ENCODE peak calls at places on chromosome 6, in five cellular contexts. P is GM13977; I is CD4-positive, alpha-beta T cell; R is type B pancreatic cell; E is thoracic aorta. Q is an unnamed sample.

GRCh38 chr6:16793828-16794412 is 32.7 kb upstream of the ATXN1 start:
- DNase-seq in R (no peak), I (no peak), E (no peak), P (no peak), Q (no peak)

GRCh38 chr6:56475736-56476457 is 166.8 kb downstream of the DST start:
- DNase-seq in R (no peak), I (no peak), E (no peak), P (no peak), Q (no peak)

GRCh38 chr6:45074423-45074822 is 253.7 kb upstream of the RUNX2 start:
- DNase-seq in I (no peak), P (no peak), E (no peak), R (no peak), Q (no peak)

GRCh38 chr6:30926644-30927043 is 5.3 kb downstream of the SFTA2 start:
- DNase-seq in I (no peak), P (no peak), E (no peak), R (no peak), Q (no peak)

GRCh38 chr6:327538-328183 is 35.4 kb downstream of the DUSP22 start:
- DNase-seq in P (no peak), E (no peak), I (no peak), R (no peak), Q (no peak)

GRCh38 chr6:19465760-19466159 is 371.4 kb upstream of the ID4 start:
- DNase-seq in P (no peak), R (no peak), I (no peak), E (no peak), Q (no peak)

GRCh38 chr6:93644611-93645010 is 225.3 kb upstream of the EPHA7 start:
- DNase-seq in R (no peak), P (no peak), I (no peak), E (no peak), Q (no peak)

GRCh38 chr6:36352477-36353157 is 15.9 kb upstream of the BNIP5 start:
- DNase-seq in I (no peak), P (no peak), R (no peak), E (no peak), Q (no peak)

GRCh38 chr6:159110013-159110412 is 59.2 kb upstream of the FNDC1 start:
- DNase-seq in E (no peak), R (peak), I (no peak), P (no peak), Q (no peak)

GRCh38 chr6:166488081-166488685 is 98.3 kb downstream of the RAMACL start:
- DNase-seq in E (no peak), P (peak), I (peak), R (no peak), Q (peak)

GRCh38 chr6:68400396-68400795 is 234.7 kb upstream of the ADGRB3 start:
- DNase-seq in I (no peak), P (no peak), R (no peak), E (no peak), Q (no peak)
- TF ChIP-seq CTCF in I (no peak), P (peak), R (no peak), E (no peak), Q (no peak)

GRCh38 chr6:34237722-34238506 is 1.2 kb downstream of the HMGA1 start:
- DNase-seq in E (no peak), R (no peak), P (peak), I (peak), Q (peak)
- TF ChIP-seq CTCF in E (no peak), R (peak), P (peak), I (peak), Q (peak)

DNA sequence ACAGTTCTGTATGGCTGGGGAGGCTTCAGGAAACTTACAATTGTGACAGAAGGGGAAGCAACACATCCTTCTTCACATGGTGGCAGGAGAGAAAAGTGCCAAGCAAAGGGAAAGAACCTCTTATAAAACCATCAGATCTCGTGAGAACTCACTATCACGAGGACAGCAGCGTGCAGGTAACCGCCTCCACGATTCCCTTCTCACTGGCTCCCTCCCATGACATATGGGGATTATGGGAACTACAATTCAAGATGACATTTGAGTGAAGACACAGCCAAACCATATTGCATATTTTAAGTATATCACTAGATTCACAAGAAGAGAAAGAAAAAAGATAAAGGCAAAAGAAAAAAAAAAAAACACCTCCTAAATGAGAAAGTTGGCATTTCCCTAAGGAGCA is 431.9 kb upstream of the RGS17 start:
- DNase-seq in E (no peak), R (no peak), P (no peak), I (no peak), Q (no peak)
- TF ChIP-seq CTCF in E (no peak), R (peak), P (no peak), I (no peak), Q (no peak)

GRCh38 chr6:102619585-102619984 is 1226.1 kb downstream of the GRIK2 start:
- DNase-seq in E (no peak), R (no peak), P (peak), I (no peak), Q (no peak)
- TF ChIP-seq CTCF in E (no peak), R (peak), P (peak), I (no peak), Q (no peak)

GRCh38 chr6:88945596-88945995 is 17.8 kb downstream of the RNGTT start:
- DNase-seq in I (no peak), P (no peak), R (no peak), E (no peak), Q (no peak)
- TF ChIP-seq CTCF in I (no peak), P (no peak), R (no peak), E (no peak), Q (no peak)

GRCh38 chr6:14102330-14102729 is 15.2 kb upstream of the CD83 start:
- DNase-seq in E (no peak), R (no peak), P (no peak), I (no peak), Q (no peak)
- TF ChIP-seq CTCF in E (no peak), R (no peak), P (no peak), I (no peak), Q (no peak)

DNA sequence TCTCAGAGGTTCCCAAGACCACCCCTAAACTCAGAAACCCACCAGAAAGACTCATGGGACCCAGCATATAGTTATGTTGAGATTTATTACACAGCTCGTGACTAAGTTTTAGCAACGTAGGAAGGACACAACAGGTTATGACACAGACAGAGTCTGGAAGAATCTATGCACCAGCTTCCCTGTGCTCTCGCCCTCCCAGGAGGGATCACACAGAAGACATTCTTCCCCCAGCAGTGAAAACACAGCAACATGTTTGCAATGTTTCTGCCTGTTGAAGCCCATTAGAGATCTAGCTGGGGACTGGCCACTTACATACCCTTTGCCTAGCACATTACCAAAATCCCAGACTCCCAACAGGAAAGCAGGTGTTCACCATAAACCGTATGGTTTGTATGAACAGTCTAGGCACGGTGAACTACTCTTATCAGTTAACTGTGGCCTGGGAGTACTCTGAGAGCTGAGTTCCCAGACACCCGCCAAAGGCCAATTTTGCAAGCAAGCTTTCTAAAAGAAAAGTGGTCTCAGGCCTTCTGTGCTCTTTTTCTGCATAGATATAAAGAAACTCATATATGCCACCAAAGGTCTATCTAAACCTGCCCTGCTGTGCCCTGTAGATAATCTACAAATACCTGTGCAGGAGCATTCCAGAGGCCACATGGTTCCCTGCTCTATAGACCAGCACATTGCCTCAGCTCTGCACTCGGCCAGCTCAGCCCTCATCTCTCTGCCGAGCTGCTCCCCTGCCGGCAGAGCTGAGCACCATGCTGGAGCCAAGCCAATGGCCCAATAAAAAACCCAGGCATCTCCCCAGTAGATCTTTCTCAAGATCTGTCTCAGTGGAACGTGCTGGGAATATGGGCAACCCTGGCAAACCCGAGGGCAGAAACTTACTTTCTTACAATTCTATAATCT is 69.6 kb upstream of the SMIM28 start:
- DNase-seq in P (no peak), E (no peak), R (no peak), I (no peak), Q (no peak)
- TF ChIP-seq CTCF in P (no peak), E (no peak), R (no peak), I (no peak), Q (no peak)

Q was measured in GM10248.